ENCODE peak calls at places on chromosomes 12 and 14, in six cellular contexts. Y is CD8-positive, alpha-beta memory T cell; N is thyroid gland; G is neural progenitor cell; Z is GM23248; J is uterus. A is an unnamed sample.

GRCh38 chr14:106556665-106557289 is 1030.4 kb downstream of the TMEM121 start:
- DNase-seq in Z (no peak), N (peak), Y (peak), G (no peak), J (no peak), A (no peak)

GRCh38 chr12:108561852-108562347 is 496 bp upstream of the ISCU start:
- DNase-seq in N (no peak), G (peak), J (no peak), Y (peak), Z (no peak), A (no peak)

GRCh38 chr12:12717586-12718381 is 616 bp downstream of the CDKN1B start:
- DNase-seq in J (no peak), N (peak), Z (peak), Y (peak), G (peak), A (no peak)

GRCh38 chr12:1836854-1837411 is 16.6 kb downstream of the LRTM2 start:
- DNase-seq in Z (no peak), Y (no peak), G (peak), J (no peak), N (peak), A (peak)

GRCh38 chr12:3141339-3142321 is 64.5 kb downstream of the TSPAN9 start:
- DNase-seq in G (no peak), N (no peak), J (no peak), Z (no peak), Y (no peak), A (no peak)

GRCh38 chr12:559907-560455 is 100.2 kb downstream of the B4GALNT3 start:
- DNase-seq in J (no peak), G (no peak), Y (no peak), Z (no peak), N (no peak), A (no peak)

GRCh38 chr12:97380440-97380839 is 82.2 kb upstream of the RMST start:
- DNase-seq in Y (no peak), J (no peak), Z (no peak), N (no peak), G (no peak), A (no peak)

GRCh38 chr12:6267007-6267721 is 43.3 kb upstream of the PLEKHG6 start:
- DNase-seq in Z (peak), G (no peak), N (peak), J (no peak), Y (no peak), A (no peak)

GRCh38 chr12:116299064-116299463 is 21.6 kb upstream of the MED13L start:
- DNase-seq in Y (no peak), J (no peak), G (no peak), Z (no peak), N (no peak), A (no peak)

GRCh38 chr12:130806574-130806973 is 32.5 kb downstream of the STX2 start:
- DNase-seq in J (no peak), Z (no peak), G (no peak), Y (no peak), N (no peak), A (no peak)

GRCh38 chr14:54653764-54654469 is 87.0 kb downstream of the SAMD4A start:
- DNase-seq in J (peak), Z (peak), Y (no peak), N (peak), G (peak), A (no peak)

GRCh38 chr12:72272731-72273498 is 745 bp downstream of the TRHDE start:
- DNase-seq in N (no peak), Z (peak), Y (no peak), J (peak), G (peak), A (no peak)

GRCh38 chr12:109293106-109293505 is 16.0 kb downstream of the FOXN4 start:
- DNase-seq in Z (no peak), Y (no peak), N (no peak), J (no peak), G (no peak), A (no peak)

GRCh38 chr12:122917508-122918227 is 21.7 kb upstream of the VPS37B start:
- DNase-seq in N (peak), G (no peak), J (no peak), Y (no peak), Z (peak), A (no peak)

GRCh38 chr14:72588521-72588920 is 305.4 kb downstream of the DPF3 start:
- DNase-seq in J (no peak), Z (no peak), Y (no peak), G (no peak), N (no peak), A (no peak)

GRCh38 chr14:104206281-104206904 is 68.0 kb downstream of the KIF26A start:
- DNase-seq in Y (no peak), N (no peak), G (peak), Z (no peak), J (no peak), A (no peak)

GRCh38 chr12:111313833-111314259 is 55.0 kb downstream of the PHETA1 start:
- DNase-seq in J (peak), N (peak), Y (peak), G (peak), Z (peak), A (peak)

GRCh38 chr14:105151131-105151837 is 17.3 kb downstream of the JAG2 start:
- DNase-seq in N (no peak), Z (no peak), Y (no peak), J (no peak), G (no peak), A (no peak)

GRCh38 chr12:103313894-103314293 is 181.9 kb downstream of the C12orf42 start:
- DNase-seq in N (no peak), G (no peak), J (no peak), Y (no peak), Z (no peak), A (no peak)

GRCh38 chr12:61362037-61362436 is 898.2 kb upstream of the USP15 start:
- DNase-seq in N (no peak), G (no peak), Y (no peak), J (no peak), Z (no peak), A (no peak)

GRCh38 chr14:72598328-72598727 is 295.6 kb downstream of the DPF3 start:
- DNase-seq in Y (no peak), N (no peak), Z (no peak), J (no peak), G (no peak), A (no peak)

GRCh38 chr14:64191756-64192155 is 102.4 kb downstream of the ESR2 start:
- DNase-seq in J (no peak), N (no peak), Z (peak), Y (no peak), G (no peak), A (no peak)

GRCh38 chr14:73494593-73494992 is 3.9 kb downstream of the RIOX1 start:
- DNase-seq in J (no peak), Z (no peak), Y (no peak), N (no peak), G (no peak), A (no peak)

GRCh38 chr12:127284870-127285431 is 982.0 kb upstream of the TMEM132C start:
- DNase-seq in Z (peak), Y (no peak), G (no peak), N (no peak), J (no peak), A (no peak)

GRCh38 chr12:49051777-49052438 is 8.7 kb downstream of the KMT2D start:
- DNase-seq in Y (no peak), G (no peak), N (no peak), Z (no peak), J (no peak), A (no peak)

GRCh38 chr12:39275846-39276245 is 167.1 kb downstream of the KIF21A start:
- DNase-seq in Z (no peak), J (no peak), G (no peak), Y (no peak), N (no peak), A (no peak)

GRCh38 chr12:11755311-11755930 is 105.9 kb downstream of the ETV6 start:
- DNase-seq in J (no peak), G (no peak), Z (no peak), N (no peak), Y (no peak), A (no peak)

DNA sequence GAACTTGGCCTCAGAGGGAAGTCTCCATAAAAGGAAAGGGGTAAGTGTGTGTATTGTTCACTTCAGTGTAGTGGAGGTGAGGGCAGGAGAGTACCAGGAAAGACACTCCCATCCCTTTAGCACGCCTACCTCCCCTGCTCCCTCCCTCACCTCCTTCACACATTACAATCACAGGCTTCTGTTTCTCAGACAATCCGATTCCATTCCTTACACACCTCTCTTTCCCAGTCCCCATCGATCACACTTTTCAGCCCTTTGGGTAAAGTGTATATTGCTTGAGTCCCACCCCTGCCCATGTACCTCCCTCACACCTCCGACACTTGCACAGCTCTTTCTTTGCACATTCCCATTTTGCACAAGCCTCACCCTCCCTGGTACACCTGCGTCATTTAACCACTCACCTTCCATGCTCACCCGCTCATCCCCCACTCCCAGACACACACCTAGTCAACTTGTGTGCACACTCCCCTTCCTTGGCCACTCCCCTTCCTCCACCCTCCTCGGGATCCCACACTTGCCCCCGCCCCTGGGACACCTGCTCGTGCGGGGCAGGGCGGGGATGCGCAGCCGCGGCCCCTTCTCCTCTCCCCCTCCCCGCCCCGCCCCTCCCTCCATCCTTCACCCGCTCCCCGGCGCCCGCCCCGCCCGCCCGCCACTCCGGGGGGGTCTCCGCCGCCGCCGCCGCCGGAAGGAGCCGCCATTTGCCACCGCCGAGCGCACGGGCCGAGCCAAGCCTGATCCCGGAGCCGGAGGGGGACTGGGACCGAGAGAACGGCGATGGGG is at the start of gene MARCHF9:
- DNase-seq in N (peak), Y (peak), G (peak), J (peak), Z (no peak), A (peak)
- H3K27ac ChIP-seq in N (peak), Y (peak), G (no peak), J (peak), Z (no peak), A (peak)

DNA sequence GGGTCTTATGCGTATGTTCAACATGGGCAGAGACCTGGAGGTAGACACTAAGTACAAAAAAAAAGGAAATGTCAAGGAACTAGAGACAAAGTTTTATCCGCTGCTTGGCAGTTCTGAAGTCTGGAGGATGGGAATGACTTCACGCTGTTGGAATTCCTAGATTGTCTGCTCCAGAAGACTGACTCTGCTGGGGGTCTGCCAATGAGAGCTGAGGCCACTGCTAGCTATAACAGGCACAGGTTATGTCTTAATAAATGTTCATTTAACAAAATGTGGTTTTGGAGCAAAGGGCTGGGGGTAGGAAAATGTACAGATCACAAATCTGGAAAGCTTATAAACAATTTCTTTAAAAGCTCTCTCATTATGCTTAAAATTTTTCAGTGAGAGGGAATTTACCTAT is 5.9 kb downstream of the RNASE8 start:
- DNase-seq in N (peak), Y (no peak), Z (peak), J (no peak), G (peak), A (no peak)
- H3K27ac ChIP-seq in N (no peak), Y (no peak), Z (no peak), J (no peak), G (no peak), A (no peak)

DNA sequence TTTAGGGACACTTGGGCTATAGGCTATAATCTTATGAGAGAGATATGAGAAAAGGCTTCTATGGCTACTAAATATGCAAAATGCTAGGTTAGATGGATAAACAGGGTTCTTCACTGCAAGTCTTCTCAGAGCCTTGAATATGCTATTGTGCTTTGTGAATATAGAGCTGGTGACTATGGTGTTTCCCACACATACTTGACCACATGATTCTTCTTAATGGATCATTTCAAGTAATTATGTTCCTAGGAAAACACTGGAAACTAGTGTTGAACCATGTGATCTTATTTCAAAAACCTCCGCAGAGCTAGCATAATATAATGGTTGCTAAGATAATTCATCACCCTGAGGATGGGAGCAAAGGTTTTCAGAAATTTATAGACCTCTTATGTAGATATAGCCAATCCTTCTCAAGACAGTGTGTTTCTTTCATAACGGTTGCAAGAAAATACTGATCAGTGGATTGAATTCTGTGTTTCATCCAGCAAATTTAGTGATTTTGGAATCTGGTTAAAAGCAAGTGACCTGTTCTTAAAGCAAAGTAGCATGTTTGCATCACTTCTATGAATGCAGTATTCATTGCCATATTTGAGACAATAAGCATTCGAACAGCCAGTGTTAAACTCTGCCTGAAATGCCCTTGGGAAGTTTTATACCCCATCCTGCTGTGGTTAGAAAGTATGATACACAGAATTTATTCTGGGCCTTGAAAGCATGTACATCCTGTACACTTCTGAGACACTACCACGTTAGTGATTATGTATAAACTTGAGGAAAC is 340.9 kb upstream of the E2F7 start:
- DNase-seq in N (no peak), J (no peak), Y (no peak), Z (no peak), G (no peak), A (no peak)
- H3K27ac ChIP-seq in N (no peak), J (no peak), Y (no peak), Z (no peak), G (no peak), A (no peak)

GRCh38 chr12:69844836-69845235 is 19.8 kb downstream of the MYRFL start:
- DNase-seq in Z (no peak), J (no peak), G (no peak), Y (no peak), N (no peak), A (no peak)
- H3K27ac ChIP-seq in Z (no peak), J (no peak), G (no peak), Y (no peak), N (no peak), A (no peak)

GRCh38 chr14:76781648-76782051 is 20.4 kb downstream of the VASH1 start:
- DNase-seq in J (no peak), G (no peak), Y (no peak), Z (no peak), N (no peak), A (no peak)
- H3K27ac ChIP-seq in J (peak), G (no peak), Y (no peak), Z (no peak), N (no peak), A (peak)

DNA sequence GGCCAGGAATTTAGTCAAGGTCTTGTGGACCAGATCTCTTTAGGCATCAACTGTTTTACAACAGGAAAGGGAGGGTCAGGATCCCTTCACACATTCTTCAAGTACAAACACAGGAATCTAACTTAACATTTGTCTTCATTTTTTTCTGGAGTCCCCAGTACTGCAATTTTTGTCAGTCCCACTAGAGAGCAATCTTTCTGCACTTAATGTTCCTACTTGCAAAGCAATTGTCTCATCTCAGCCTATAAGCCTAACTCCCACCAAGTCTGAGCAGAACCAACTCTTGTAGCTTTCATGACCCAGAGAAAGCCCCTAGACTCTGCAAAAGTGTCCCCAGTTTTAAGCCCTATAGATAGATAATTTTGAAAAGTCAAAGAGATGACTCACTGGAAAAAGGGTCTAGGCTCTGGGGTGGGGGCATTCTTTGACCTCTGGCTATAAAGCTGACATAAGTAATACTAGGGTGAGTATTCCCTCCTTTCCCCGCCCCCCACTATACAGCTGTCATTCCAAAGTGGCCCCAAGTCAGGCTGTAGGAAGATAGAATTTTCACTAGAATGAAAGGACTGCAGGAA is 1.9 kb upstream of the ZBTB39 start:
- DNase-seq in N (no peak), Y (peak), G (peak), J (no peak), Z (peak), A (no peak)
- H3K27ac ChIP-seq in N (no peak), Y (no peak), G (no peak), J (no peak), Z (no peak), A (no peak)

GRCh38 chr12:53513712-53514415 is 6.6 kb upstream of the NPFF start:
- DNase-seq in J (no peak), G (no peak), Z (no peak), N (peak), Y (no peak), A (no peak)
- H3K27ac ChIP-seq in J (no peak), G (no peak), Z (no peak), N (peak), Y (no peak), A (no peak)

GRCh38 chr12:64691227-64691792 is 67.9 kb downstream of the GNS start:
- DNase-seq in G (peak), Z (no peak), J (no peak), Y (no peak), N (no peak), A (no peak)

GRCh38 chr12:64696065-64696741 is 63.0 kb downstream of the GNS start:
- DNase-seq in Z (peak), N (no peak), J (no peak), G (no peak), Y (no peak), A (no peak)

GRCh38 chr12:64691793-64692583 is 67.2 kb downstream of the GNS start:
- DNase-seq in Y (no peak), G (peak), N (no peak), Z (no peak), J (no peak), A (no peak)

GRCh38 chr12:64695550-64695949 is 63.7 kb downstream of the GNS start:
- DNase-seq in G (no peak), Y (no peak), J (no peak), N (no peak), Z (no peak), A (no peak)

DNA sequence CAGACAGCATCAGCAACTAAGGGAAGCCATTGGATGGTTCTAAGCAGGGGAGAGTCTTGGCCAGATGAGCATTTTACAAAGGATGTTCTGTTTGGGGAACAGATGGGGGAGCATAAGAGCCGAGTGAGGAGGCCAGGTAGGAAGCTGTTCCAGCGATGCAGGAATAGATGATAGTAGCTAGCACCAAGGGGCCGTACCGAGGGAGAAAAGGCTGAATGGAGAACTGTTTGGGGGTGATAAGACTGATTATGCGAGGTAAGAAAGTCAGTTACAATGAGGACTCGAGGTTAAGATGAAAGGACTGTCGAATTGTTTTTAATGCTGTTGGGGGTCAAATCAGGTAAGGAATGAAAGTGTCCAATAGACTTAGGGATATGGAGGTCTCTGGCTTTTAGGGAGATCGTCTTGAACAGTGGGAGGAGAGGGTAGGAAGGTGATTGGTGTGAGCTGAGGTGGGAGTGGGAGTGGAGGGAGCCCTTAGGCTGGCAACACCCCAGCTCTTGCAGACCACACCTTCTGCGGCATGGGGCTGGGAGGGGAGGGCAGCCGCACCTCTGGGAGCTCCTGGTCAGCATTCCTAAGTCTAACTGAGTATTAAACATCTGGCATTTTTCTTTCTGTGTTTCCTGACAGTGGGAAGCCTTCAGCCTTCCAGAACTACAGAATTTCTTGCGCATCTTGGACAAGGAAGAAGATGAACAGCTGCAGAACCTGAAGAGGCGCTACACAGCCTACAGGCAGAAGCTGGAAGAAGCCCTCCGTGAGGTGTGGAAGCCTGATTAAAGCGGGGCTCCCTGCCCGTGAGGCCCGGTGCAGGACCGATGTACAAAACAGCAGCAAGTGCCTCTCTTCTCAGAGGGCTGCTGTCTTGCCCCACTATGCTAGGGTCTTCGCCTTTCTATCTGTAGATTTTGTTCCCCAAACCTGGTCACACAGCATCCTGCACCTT is 64.8 kb downstream of the GNS start:
- DNase-seq in Y (no peak), Z (no peak), J (no peak), G (no peak), N (no peak), A (no peak)
- H3K27ac ChIP-seq in Y (no peak), Z (no peak), J (peak), G (no peak), N (no peak), A (no peak)

GRCh38 chr12:47753021-47754001 is 5.4 kb downstream of the RAPGEF3 start:
- DNase-seq in Y (no peak), N (peak), G (no peak), Z (no peak), J (peak), A (no peak)
- H3K27ac ChIP-seq in Y (no peak), N (peak), G (no peak), Z (peak), J (peak), A (peak)

GRCh38 chr12:66916189-66916588 is 237.3 kb upstream of the GRIP1 start:
- DNase-seq in Y (no peak), Z (no peak), J (no peak), N (no peak), G (peak), A (no peak)
- H3K27ac ChIP-seq in Y (no peak), Z (no peak), J (no peak), N (no peak), G (no peak), A (no peak)